ENCODE peak calls at places on chromosomes 4 and X, in eight cellular contexts. One of them, this sample, is unnamed.

GRCh38 chr4:99945718-99946345 is 586 bp downstream of the DNAJB14 start:
- DNase-seq in heart right ventricle: peak
- DNase-seq in A549: peak
- DNase-seq in PC-3: peak
- DNase-seq in body of pancreas: no peak
- DNase-seq in left ventricle myocardium inferior: no peak
- DNase-seq in choroid plexus epithelial cell: peak
- DNase-seq in epithelial cell of proximal tubule: no peak
- DNase-seq in this sample: no peak

GRCh38 chrX:103716967-103717366 is 6.3 kb downstream of the TMEM31 start:
- DNase-seq in heart right ventricle: no peak
- DNase-seq in A549: peak
- DNase-seq in PC-3: peak
- DNase-seq in body of pancreas: no peak
- DNase-seq in left ventricle myocardium inferior: no peak
- DNase-seq in choroid plexus epithelial cell: peak
- DNase-seq in epithelial cell of proximal tubule: peak
- DNase-seq in this sample: no peak

GRCh38 chr4:76589402-76589801 is 154.4 kb downstream of the SHROOM3 start:
- DNase-seq in heart right ventricle: no peak
- DNase-seq in A549: peak
- DNase-seq in PC-3: peak
- DNase-seq in body of pancreas: peak
- DNase-seq in left ventricle myocardium inferior: no peak
- DNase-seq in choroid plexus epithelial cell: peak
- DNase-seq in epithelial cell of proximal tubule: no peak
- DNase-seq in this sample: no peak

GRCh38 chr4:110371016-110371795 is 104.7 kb upstream of the ENPEP start:
- DNase-seq in heart right ventricle: no peak
- DNase-seq in A549: no peak
- DNase-seq in PC-3: no peak
- DNase-seq in body of pancreas: no peak
- DNase-seq in left ventricle myocardium inferior: no peak
- DNase-seq in choroid plexus epithelial cell: peak
- DNase-seq in epithelial cell of proximal tubule: peak
- DNase-seq in this sample: no peak

GRCh38 chrX:3713225-3713936 is at the start of gene PRKX:
- DNase-seq in heart right ventricle: peak
- DNase-seq in A549: peak
- DNase-seq in PC-3: peak
- DNase-seq in body of pancreas: peak
- DNase-seq in left ventricle myocardium inferior: peak
- DNase-seq in choroid plexus epithelial cell: peak
- DNase-seq in epithelial cell of proximal tubule: no peak
- DNase-seq in this sample: peak

GRCh38 chr4:680931-681645 is 6.7 kb downstream of the MYL5 start:
- DNase-seq in heart right ventricle: peak
- DNase-seq in A549: peak
- DNase-seq in PC-3: peak
- DNase-seq in body of pancreas: peak
- DNase-seq in left ventricle myocardium inferior: peak
- DNase-seq in choroid plexus epithelial cell: peak
- DNase-seq in epithelial cell of proximal tubule: no peak
- DNase-seq in this sample: peak

GRCh38 chr4:165360041-165360782 is 18.6 kb upstream of the CPE start:
- DNase-seq in heart right ventricle: no peak
- DNase-seq in A549: no peak
- DNase-seq in PC-3: no peak
- DNase-seq in body of pancreas: no peak
- DNase-seq in left ventricle myocardium inferior: no peak
- DNase-seq in choroid plexus epithelial cell: peak
- DNase-seq in epithelial cell of proximal tubule: no peak
- DNase-seq in this sample: no peak

GRCh38 chr4:16205298-16206164 is 20.7 kb downstream of the TAPT1 start:
- DNase-seq in heart right ventricle: no peak
- DNase-seq in A549: peak
- DNase-seq in PC-3: peak
- DNase-seq in body of pancreas: no peak
- DNase-seq in left ventricle myocardium inferior: no peak
- DNase-seq in choroid plexus epithelial cell: peak
- DNase-seq in epithelial cell of proximal tubule: no peak
- DNase-seq in this sample: no peak

GRCh38 chrX:155056877-155057792 is 13.8 kb downstream of the CMC4 start:
- DNase-seq in heart right ventricle: peak
- DNase-seq in A549: peak
- DNase-seq in PC-3: peak
- DNase-seq in body of pancreas: peak
- DNase-seq in left ventricle myocardium inferior: peak
- DNase-seq in choroid plexus epithelial cell: peak
- DNase-seq in epithelial cell of proximal tubule: no peak
- DNase-seq in this sample: peak

GRCh38 chrX:133849676-133850075 is 135.7 kb downstream of the GPC3 start:
- DNase-seq in heart right ventricle: no peak
- DNase-seq in A549: no peak
- DNase-seq in PC-3: no peak
- DNase-seq in body of pancreas: no peak
- DNase-seq in left ventricle myocardium inferior: no peak
- DNase-seq in choroid plexus epithelial cell: peak
- DNase-seq in epithelial cell of proximal tubule: no peak
- DNase-seq in this sample: no peak

GRCh38 chr4:126705271-126705670 is 927.5 kb upstream of the INTU start:
- DNase-seq in heart right ventricle: no peak
- DNase-seq in A549: peak
- DNase-seq in PC-3: no peak
- DNase-seq in body of pancreas: no peak
- DNase-seq in left ventricle myocardium inferior: no peak
- DNase-seq in choroid plexus epithelial cell: peak
- DNase-seq in epithelial cell of proximal tubule: no peak
- DNase-seq in this sample: no peak

GRCh38 chr4:158821228-158822009 is 52.6 kb downstream of the FNIP2 start:
- DNase-seq in heart right ventricle: no peak
- DNase-seq in A549: no peak
- DNase-seq in PC-3: no peak
- DNase-seq in body of pancreas: no peak
- DNase-seq in left ventricle myocardium inferior: no peak
- DNase-seq in choroid plexus epithelial cell: peak
- DNase-seq in epithelial cell of proximal tubule: no peak
- DNase-seq in this sample: no peak

GRCh38 chr4:77697860-77698599 is 92.4 kb downstream of the CXCL13 start:
- DNase-seq in heart right ventricle: no peak
- DNase-seq in A549: peak
- DNase-seq in PC-3: peak
- DNase-seq in body of pancreas: peak
- DNase-seq in left ventricle myocardium inferior: no peak
- DNase-seq in choroid plexus epithelial cell: peak
- DNase-seq in epithelial cell of proximal tubule: peak
- DNase-seq in this sample: peak

GRCh38 chr4:3640587-3640962 is 108.4 kb upstream of the LRPAP1 start:
- DNase-seq in heart right ventricle: no peak
- DNase-seq in A549: no peak
- DNase-seq in PC-3: no peak
- DNase-seq in body of pancreas: no peak
- DNase-seq in left ventricle myocardium inferior: no peak
- DNase-seq in choroid plexus epithelial cell: no peak
- DNase-seq in epithelial cell of proximal tubule: no peak
- DNase-seq in this sample: no peak

GRCh38 chrX:20347486-20347885 is 80.8 kb upstream of the RPS6KA3 start:
- DNase-seq in heart right ventricle: no peak
- DNase-seq in A549: no peak
- DNase-seq in PC-3: no peak
- DNase-seq in body of pancreas: no peak
- DNase-seq in left ventricle myocardium inferior: no peak
- DNase-seq in choroid plexus epithelial cell: peak
- DNase-seq in epithelial cell of proximal tubule: no peak
- DNase-seq in this sample: no peak

GRCh38 chr4:128349921-128350320 is 62.3 kb upstream of the PGRMC2 start:
- DNase-seq in heart right ventricle: no peak
- DNase-seq in A549: peak
- DNase-seq in PC-3: peak
- DNase-seq in body of pancreas: no peak
- DNase-seq in left ventricle myocardium inferior: no peak
- DNase-seq in choroid plexus epithelial cell: peak
- DNase-seq in epithelial cell of proximal tubule: no peak
- DNase-seq in this sample: no peak

GRCh38 chr4:143296397-143297067 is 40.1 kb upstream of the GAB1 start:
- DNase-seq in heart right ventricle: no peak
- DNase-seq in A549: no peak
- DNase-seq in PC-3: no peak
- DNase-seq in body of pancreas: no peak
- DNase-seq in left ventricle myocardium inferior: no peak
- DNase-seq in choroid plexus epithelial cell: no peak
- DNase-seq in epithelial cell of proximal tubule: no peak
- DNase-seq in this sample: no peak

GRCh38 chr4:54232151-54232688 is 3.1 kb downstream of the PDGFRA start:
- DNase-seq in heart right ventricle: no peak
- DNase-seq in A549: no peak
- DNase-seq in PC-3: no peak
- DNase-seq in body of pancreas: no peak
- DNase-seq in left ventricle myocardium inferior: no peak
- DNase-seq in choroid plexus epithelial cell: peak
- DNase-seq in epithelial cell of proximal tubule: no peak
- DNase-seq in this sample: peak

GRCh38 chr4:104211657-104212056 is 283.0 kb downstream of the CXXC4 start:
- DNase-seq in heart right ventricle: no peak
- DNase-seq in A549: no peak
- DNase-seq in PC-3: no peak
- DNase-seq in body of pancreas: no peak
- DNase-seq in left ventricle myocardium inferior: no peak
- DNase-seq in choroid plexus epithelial cell: no peak
- DNase-seq in epithelial cell of proximal tubule: no peak
- DNase-seq in this sample: no peak
- H3K4me3 ChIP-seq in heart right ventricle: no peak
- H3K4me3 ChIP-seq in A549: no peak
- H3K4me3 ChIP-seq in PC-3: no peak
- H3K4me3 ChIP-seq in body of pancreas: no peak
- H3K4me3 ChIP-seq in left ventricle myocardium inferior: no peak
- H3K4me3 ChIP-seq in choroid plexus epithelial cell: no peak
- H3K4me3 ChIP-seq in epithelial cell of proximal tubule: no peak
- H3K4me3 ChIP-seq in this sample: no peak

GRCh38 chr4:48012819-48013218 is 3.7 kb downstream of the CNGA1 start:
- DNase-seq in heart right ventricle: peak
- DNase-seq in A549: no peak
- DNase-seq in PC-3: no peak
- DNase-seq in body of pancreas: no peak
- DNase-seq in left ventricle myocardium inferior: no peak
- DNase-seq in choroid plexus epithelial cell: peak
- DNase-seq in epithelial cell of proximal tubule: no peak
- DNase-seq in this sample: no peak

GRCh38 chr4:48015678-48016077 is 803 bp downstream of the CNGA1 start:
- DNase-seq in heart right ventricle: no peak
- DNase-seq in A549: no peak
- DNase-seq in PC-3: no peak
- DNase-seq in body of pancreas: no peak
- DNase-seq in left ventricle myocardium inferior: no peak
- DNase-seq in choroid plexus epithelial cell: no peak
- DNase-seq in epithelial cell of proximal tubule: no peak
- DNase-seq in this sample: no peak

GRCh38 chr4:48017108-48017527 is 546 bp downstream of the NIPAL1 start:
- DNase-seq in heart right ventricle: peak
- DNase-seq in A549: peak
- DNase-seq in PC-3: peak
- DNase-seq in body of pancreas: peak
- DNase-seq in left ventricle myocardium inferior: no peak
- DNase-seq in choroid plexus epithelial cell: peak
- DNase-seq in epithelial cell of proximal tubule: no peak
- DNase-seq in this sample: peak

GRCh38 chr4:48016141-48017107 is at the start of the genes CNGA1 and NIPAL1:
- DNase-seq in heart right ventricle: peak
- DNase-seq in A549: peak
- DNase-seq in PC-3: peak
- DNase-seq in body of pancreas: peak
- DNase-seq in left ventricle myocardium inferior: peak
- DNase-seq in choroid plexus epithelial cell: peak
- DNase-seq in epithelial cell of proximal tubule: no peak
- DNase-seq in this sample: peak

GRCh38 chr4:48015216-48015615 is 1.3 kb downstream of the CNGA1 start:
- DNase-seq in heart right ventricle: no peak
- DNase-seq in A549: no peak
- DNase-seq in PC-3: peak
- DNase-seq in body of pancreas: no peak
- DNase-seq in left ventricle myocardium inferior: no peak
- DNase-seq in choroid plexus epithelial cell: no peak
- DNase-seq in epithelial cell of proximal tubule: no peak
- DNase-seq in this sample: no peak
- H3K4me3 ChIP-seq in heart right ventricle: no peak
- H3K4me3 ChIP-seq in A549: no peak
- H3K4me3 ChIP-seq in PC-3: peak
- H3K4me3 ChIP-seq in body of pancreas: no peak
- H3K4me3 ChIP-seq in left ventricle myocardium inferior: no peak
- H3K4me3 ChIP-seq in choroid plexus epithelial cell: no peak
- H3K4me3 ChIP-seq in epithelial cell of proximal tubule: no peak
- H3K4me3 ChIP-seq in this sample: no peak

DNA sequence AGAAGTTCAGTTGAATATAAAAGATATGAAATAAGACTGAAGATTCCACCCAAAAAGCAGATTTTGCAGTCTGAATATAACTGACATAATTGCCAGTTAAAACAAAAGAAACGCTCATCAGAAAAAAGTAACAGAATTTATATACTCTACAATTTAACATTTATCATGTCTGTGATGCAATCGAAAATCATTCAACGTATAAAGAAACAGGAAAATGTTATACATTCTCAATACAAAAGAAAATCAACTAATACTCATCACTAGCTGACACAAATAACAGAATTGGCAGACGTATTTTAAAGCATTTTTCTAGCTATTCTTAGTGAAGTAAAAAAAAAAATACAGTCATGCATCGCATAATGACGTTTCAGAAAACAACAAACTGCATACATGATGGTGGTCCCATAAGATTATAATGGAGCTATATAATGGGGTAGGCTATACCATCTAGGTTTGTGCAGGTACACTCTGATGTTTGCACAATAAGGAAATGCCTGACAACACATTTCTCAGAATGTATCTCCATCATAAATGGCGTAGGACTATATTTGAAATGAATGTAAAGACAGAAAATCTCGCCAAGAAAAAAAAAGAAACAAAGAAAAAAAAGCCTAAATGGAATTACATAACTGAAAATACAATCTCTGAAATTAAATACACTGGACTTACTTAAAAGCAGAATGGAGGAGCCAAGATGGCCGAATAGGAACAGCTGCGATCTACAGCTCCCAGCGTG is 34.3 kb downstream of the OR13H1 start:
- DNase-seq in heart right ventricle: no peak
- DNase-seq in A549: peak
- DNase-seq in PC-3: no peak
- DNase-seq in body of pancreas: no peak
- DNase-seq in left ventricle myocardium inferior: no peak
- DNase-seq in choroid plexus epithelial cell: no peak
- DNase-seq in epithelial cell of proximal tubule: no peak
- DNase-seq in this sample: no peak
- H3K4me3 ChIP-seq in heart right ventricle: no peak
- H3K4me3 ChIP-seq in A549: peak
- H3K4me3 ChIP-seq in PC-3: no peak
- H3K4me3 ChIP-seq in body of pancreas: no peak
- H3K4me3 ChIP-seq in left ventricle myocardium inferior: no peak
- H3K4me3 ChIP-seq in choroid plexus epithelial cell: no peak
- H3K4me3 ChIP-seq in epithelial cell of proximal tubule: no peak
- H3K4me3 ChIP-seq in this sample: no peak

DNA sequence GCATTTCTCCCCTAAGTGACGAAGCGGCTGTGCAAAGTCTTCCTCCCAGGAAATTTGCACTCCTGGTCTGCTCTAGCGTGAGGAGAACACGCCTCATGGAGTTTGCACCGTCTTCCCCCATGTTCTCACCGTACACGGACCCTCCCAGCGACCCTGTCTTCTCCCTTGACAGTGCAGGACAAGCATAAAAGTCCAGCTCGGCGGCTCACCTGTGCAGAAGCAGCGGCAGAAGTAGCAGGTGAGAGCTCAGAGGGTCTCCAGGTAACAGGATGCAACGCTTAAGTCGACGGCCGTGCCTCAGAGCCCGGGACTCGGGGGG is 314 bp downstream of the P2RY8 start:
- DNase-seq in heart right ventricle: no peak
- DNase-seq in A549: no peak
- DNase-seq in PC-3: no peak
- DNase-seq in body of pancreas: no peak
- DNase-seq in left ventricle myocardium inferior: no peak
- DNase-seq in choroid plexus epithelial cell: no peak
- DNase-seq in epithelial cell of proximal tubule: no peak
- DNase-seq in this sample: no peak
- H3K4me3 ChIP-seq in heart right ventricle: peak
- H3K4me3 ChIP-seq in A549: peak
- H3K4me3 ChIP-seq in PC-3: no peak
- H3K4me3 ChIP-seq in body of pancreas: no peak
- H3K4me3 ChIP-seq in left ventricle myocardium inferior: peak
- H3K4me3 ChIP-seq in choroid plexus epithelial cell: no peak
- H3K4me3 ChIP-seq in epithelial cell of proximal tubule: no peak
- H3K4me3 ChIP-seq in this sample: peak

This sample was measured in psoas muscle.